ENCODE peak calls at places on chromosomes 2 and 18, in nine cellular contexts. R is ELR, X is heart left ventricle, N is endothelial cell, M is GM04504, Q is HFF-Myc, A is astrocyte of the spinal cord, I is psoas muscle, Z is Ammon's horn. G is an unnamed sample.

GRCh38 chr18:32468147-32468845 is 2.4 kb downstream of the GAREM1 start:
- DNase-seq in R (no peak), X (no peak), N (no peak), M (no peak), Q (no peak), A (no peak), I (no peak), Z (peak; percentile 48), G (no peak)

GRCh38 chr2:155815851-155816250 is 516.7 kb downstream of the NR4A2 start:
- DNase-seq in R (peak; percentile 10), X (no peak), N (peak; percentile 20), M (no peak), Q (no peak), A (no peak), I (no peak), Z (peak; percentile 54), G (peak; percentile 0)

GRCh38 chr2:172181840-172182239 is 79.1 kb upstream of the DLX2 start:
- DNase-seq in R (peak; percentile 24), X (no peak), N (no peak), M (no peak), Q (no peak), A (no peak), I (no peak), Z (no peak), G (peak; percentile 23)

GRCh38 chr2:96100893-96101304 is 15.5 kb downstream of the ADRA2B start:
- DNase-seq in R (no peak), X (no peak), N (peak; percentile 1), M (no peak), Q (no peak), A (no peak), I (no peak), Z (no peak), G (no peak)

GRCh38 chr2:38537937-38538525 is 64.7 kb downstream of the HNRNPLL start:
- DNase-seq in R (no peak), X (no peak), N (no peak), M (no peak), Q (no peak), A (no peak), I (no peak), Z (no peak), G (no peak)

GRCh38 chr2:171893196-171893823 is 734 bp downstream of the SLC25A12 start:
- DNase-seq in R (no peak), X (no peak), N (no peak), M (no peak), Q (no peak), A (no peak), I (no peak), Z (peak; percentile 8), G (peak; percentile 18)

GRCh38 chr2:207706936-207707860 is 4.2 kb upstream of the CCNYL1 start:
- DNase-seq in R (no peak), X (no peak), N (no peak), M (no peak), Q (no peak), A (no peak), I (no peak), Z (no peak), G (peak; percentile 25)

GRCh38 chr18:74562775-74563174 is 28.5 kb downstream of the CNDP1 start:
- DNase-seq in R (no peak), X (no peak), N (no peak), M (no peak), Q (no peak), A (no peak), I (no peak), Z (no peak), G (no peak)

GRCh38 chr18:2028986-2029385 is 542.3 kb downstream of the METTL4 start:
- DNase-seq in R (no peak), X (no peak), N (no peak), M (no peak), Q (no peak), A (no peak), I (no peak), Z (no peak), G (no peak)

GRCh38 chr18:10420561-10421352 is 33.7 kb upstream of the APCDD1 start:
- DNase-seq in R (no peak), X (no peak), N (no peak), M (peak; percentile 50), Q (no peak), A (peak; percentile 51), I (no peak), Z (no peak), G (peak; percentile 89)

GRCh38 chr2:231396058-231396821 is 730 bp downstream of the B3GNT7 start:
- DNase-seq in R (no peak), X (no peak), N (no peak), M (no peak), Q (no peak), A (no peak), I (no peak), Z (no peak), G (no peak)